ENCODE peak calls at places on chromosomes 12 and 14, in nine cellular contexts. W is vagina, Z is hepatocyte, Y is heart right ventricle, C is HCT116, S is stomach, T is body of pancreas, H is psoas muscle, U is fibroblast of lung. X is an unnamed sample.

GRCh38 chr12:6952860-6953416 is 1.8 kb downstream of the PTPN6 start:
- DNase-seq in W (no peak), Z (no peak), Y (no peak), C (no peak), S (no peak), T (no peak), H (no peak), U (no peak), X (no peak)

GRCh38 chr14:76346391-76347160 is 29.4 kb upstream of the ESRRB start:
- DNase-seq in W (no peak), Z (no peak), Y (no peak), C (no peak), S (no peak), T (no peak), H (no peak), U (no peak), X (no peak)

GRCh38 chr14:87108726-87109125 is 884.3 kb downstream of the GALC start:
- DNase-seq in W (no peak), Z (no peak), Y (no peak), C (no peak), S (no peak), T (no peak), H (no peak), U (peak; percentile 73), X (no peak)

GRCh38 chr12:51210690-51211395 is 7.0 kb downstream of the POU6F1 start:
- DNase-seq in W (no peak), Z (no peak), Y (no peak), C (no peak), S (no peak), T (no peak), H (no peak), U (no peak), X (no peak)

GRCh38 chr14:75542585-75543091 is 20.4 kb downstream of the BATF start:
- DNase-seq in W (no peak), Z (peak; percentile 68), Y (peak; percentile 52), C (no peak), S (peak; percentile 67), T (peak; percentile 28), H (peak; percentile 77), U (peak; percentile 33), X (peak; percentile 64)

GRCh38 chr14:38788060-38788459 is 315.0 kb downstream of the SEC23A start:
- DNase-seq in W (no peak), Z (no peak), Y (no peak), C (no peak), S (no peak), T (no peak), H (no peak), U (no peak), X (no peak)

GRCh38 chr14:74508844-74509428 is 15.4 kb downstream of the ISCA2 start:
- DNase-seq in W (no peak), Z (no peak), Y (no peak), C (no peak), S (no peak), T (no peak), H (peak; percentile 41), U (no peak), X (no peak)

GRCh38 chr12:13941258-13942249 is 39.8 kb downstream of the GRIN2B start:
- DNase-seq in W (no peak), Z (peak; percentile 89), Y (peak; percentile 19), C (peak; percentile 77), S (peak; percentile 75), T (peak; percentile 73), H (no peak), U (peak; percentile 29), X (peak; percentile 78)

GRCh38 chr14:83419420-83419819 is 1885.8 kb upstream of the SEL1L start:
- DNase-seq in W (no peak), Z (no peak), Y (no peak), C (no peak), S (no peak), T (peak; percentile 37), H (no peak), U (no peak), X (no peak)

GRCh38 chr12:89350661-89351488 is 1.4 kb downstream of the DUSP6 start:
- DNase-seq in W (no peak), Z (peak; percentile 16), Y (no peak), C (no peak), S (no peak), T (peak; percentile 31), H (peak; percentile 57), U (peak; percentile 45), X (peak; percentile 33)

GRCh38 chr14:101362529-101363260 is 198.6 kb upstream of the DIO3 start:
- DNase-seq in W (peak; percentile 77), Z (no peak), Y (no peak), C (no peak), S (no peak), T (no peak), H (no peak), U (no peak), X (no peak)

GRCh38 chr12:124683725-124684124 is 116.3 kb upstream of the NCOR2 start:
- DNase-seq in W (no peak), Z (no peak), Y (no peak), C (no peak), S (no peak), T (no peak), H (no peak), U (no peak), X (no peak)
- H3K4me1 ChIP-seq in W (peaks cover 92% of the 10 kb centered on the region), Z (peaks cover 50% of the 10 kb centered on the region), Y (peaks cover 59% of the 10 kb centered on the region), C (peaks cover 45% of the 10 kb centered on the region), S (peaks cover 59% of the 10 kb centered on the region), T (peaks cover 30% of the 10 kb centered on the region), H (peaks cover 57% of the 10 kb centered on the region), U (peaks cover 43% of the 10 kb centered on the region), X (peaks cover 65% of the 10 kb centered on the region)

GRCh38 chr12:118432812-118433540 is 56.6 kb downstream of the SUDS3 start:
- DNase-seq in W (no peak), Z (peak; percentile 45), Y (no peak), C (no peak), S (no peak), T (no peak), H (no peak), U (no peak), X (peak; percentile 12)

GRCh38 chr12:118430516-118430915 is 54.2 kb downstream of the SUDS3 start:
- DNase-seq in W (no peak), Z (no peak), Y (no peak), C (no peak), S (no peak), T (no peak), H (no peak), U (no peak), X (no peak)

GRCh38 chr12:118439068-118439467 is 62.7 kb downstream of the SUDS3 start:
- DNase-seq in W (no peak), Z (no peak), Y (no peak), C (no peak), S (no peak), T (no peak), H (no peak), U (no peak), X (no peak)

GRCh38 chr12:118436986-118437385 is 60.6 kb downstream of the SUDS3 start:
- DNase-seq in W (no peak), Z (no peak), Y (no peak), C (no peak), S (no peak), T (no peak), H (no peak), U (no peak), X (no peak)

GRCh38 chr12:118436002-118436724 is 59.8 kb downstream of the SUDS3 start:
- DNase-seq in W (no peak), Z (peak; percentile 7), Y (peak; percentile 10), C (peak; percentile 12), S (no peak), T (no peak), H (no peak), U (no peak), X (no peak)
- TF ChIP-seq CTCF in W (no peak), Z (peak; percentile 26), Y (peak; percentile 31), C (peak; percentile 45), S (no peak), T (peak; percentile 11), H (peak; percentile 51), U (no peak), X (no peak)

GRCh38 chr12:66916189-66916588 is 237.3 kb upstream of the GRIP1 start:
- DNase-seq in W (no peak), Z (no peak), Y (no peak), C (no peak), S (no peak), T (no peak), H (no peak), U (no peak), X (no peak)

GRCh38 chr12:66920205-66920604 is 241.3 kb upstream of the GRIP1 start:
- DNase-seq in W (no peak), Z (no peak), Y (no peak), C (no peak), S (no peak), T (no peak), H (no peak), U (no peak), X (no peak)

GRCh38 chr12:66919466-66919865 is 240.6 kb upstream of the GRIP1 start:
- DNase-seq in W (no peak), Z (no peak), Y (no peak), C (no peak), S (no peak), T (no peak), H (no peak), U (no peak), X (no peak)

GRCh38 chr12:66910366-66910974 is 231.6 kb upstream of the GRIP1 start:
- DNase-seq in W (no peak), Z (no peak), Y (no peak), C (no peak), S (no peak), T (no peak), H (no peak), U (no peak), X (no peak)

DNA sequence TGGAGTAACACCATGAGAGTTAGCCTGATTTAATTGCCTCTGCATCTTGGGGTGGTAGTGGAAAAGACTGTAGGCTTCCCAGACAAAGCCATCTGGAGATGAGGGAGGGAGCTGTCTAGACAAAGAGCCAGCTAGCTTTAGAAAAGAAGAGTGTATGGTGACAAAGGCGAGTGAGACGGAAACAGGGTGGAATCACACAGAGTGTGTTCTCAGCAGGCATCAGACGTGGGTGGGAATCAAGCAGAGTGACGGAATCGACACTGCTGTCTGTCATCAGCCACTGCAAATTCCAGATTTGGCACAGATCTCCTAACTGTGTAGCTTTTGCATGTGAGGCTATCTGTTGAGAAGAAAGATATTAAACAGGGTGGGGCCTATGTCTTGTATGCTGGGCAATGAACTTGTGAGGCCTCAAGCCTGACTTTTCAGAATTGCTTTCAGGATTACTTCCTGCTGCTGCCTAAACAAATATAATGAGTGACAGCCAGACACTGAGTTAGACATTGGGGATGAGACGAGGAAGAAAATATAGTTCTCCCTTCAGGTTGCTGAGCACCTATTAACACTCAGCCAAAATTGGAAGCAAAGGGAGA is 236.5 kb upstream of the GRIP1 start:
- DNase-seq in W (no peak), Z (no peak), Y (no peak), C (no peak), S (no peak), T (no peak), H (no peak), U (no peak), X (no peak)
- H3K27ac ChIP-seq in W (no peak overlapping the region), Z (no peak overlapping the region), Y (no peak overlapping the region), C (no peak overlapping the region), S (no peak overlapping the region), T (no peak overlapping the region), H (no peak overlapping the region), U (no peak overlapping the region), X (no peak overlapping the region)

DNA sequence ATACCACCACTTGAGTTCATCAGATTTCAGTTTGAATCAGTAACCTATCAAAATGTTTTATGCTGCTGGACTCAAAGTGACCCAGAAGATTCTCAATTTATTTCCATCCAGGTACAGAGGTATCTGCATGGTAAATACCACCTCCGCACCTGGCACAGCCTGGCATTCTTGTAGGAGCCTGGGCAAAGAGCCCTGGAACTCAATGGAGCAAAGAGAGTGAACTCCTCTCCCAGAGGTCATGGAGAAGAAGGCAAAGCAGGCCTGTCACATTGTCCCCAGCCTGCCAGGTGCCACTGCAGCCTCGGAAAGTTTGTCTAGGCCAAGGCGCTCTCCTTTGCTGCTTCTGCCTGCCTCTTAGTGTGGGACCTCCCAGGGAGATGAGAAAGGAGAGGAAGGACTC is 319.8 kb downstream of the ZFP36L1 start:
- DNase-seq in W (no peak), Z (no peak), Y (no peak), C (no peak), S (peak; percentile 85), T (peak; percentile 71), H (no peak), U (no peak), X (no peak)
- H3K4me1 ChIP-seq in W (peaks cover 28% of the 10 kb centered on the region), Z (peaks cover 27% of the 10 kb centered on the region), Y (no peaks in the 10 kb centered on the region), C (peaks cover 48% of the 10 kb centered on the region), S (peaks cover 27% of the 10 kb centered on the region), T (peaks cover 98% of the 10 kb centered on the region), H (peaks cover 27% of the 10 kb centered on the region), U (peaks cover 13% of the 10 kb centered on the region), X (no peaks in the 10 kb centered on the region)